ENCODE peak calls at places on chromosomes 1 and 21, in four cellular contexts. L, N, T and F are unnamed samples.

GRCh38 chr1:31783846-31784245 is 19.7 kb upstream of the ADGRB2 start:
- DNase-seq in L (no peak), T (no peak), N (no peak), F (no peak)

GRCh38 chr21:45120975-45121374 is 46.6 kb downstream of the ADARB1 start:
- DNase-seq in N (no peak), L (no peak), T (no peak), F (no peak)

GRCh38 chr21:46431884-46432488 is 26.7 kb upstream of the DIP2A start:
- DNase-seq in T (no peak), L (no peak), N (no peak), F (no peak)

GRCh38 chr1:231800071-231800470 is 173.5 kb downstream of the DISC1 start:
- DNase-seq in L (no peak), N (no peak), T (no peak), F (no peak)

GRCh38 chr1:206709772-206710456 is 25.2 kb downstream of the MAPKAPK2 start:
- DNase-seq in L (no peak), N (no peak), T (no peak), F (no peak)

GRCh38 chr1:57188169-57188568 is 222.4 kb upstream of the C8B start:
- DNase-seq in N (no peak), T (no peak), L (no peak), F (no peak)

GRCh38 chr1:156689035-156689959 is 12.1 kb upstream of the NES start:
- DNase-seq in N (peak; percentile 71), L (peak; percentile 60), T (peak; percentile 89), F (peak; percentile 85)

GRCh38 chr1:21299007-21299406 is 8.7 kb upstream of the ECE1 start:
- DNase-seq in T (no peak), N (no peak), L (no peak), F (no peak)

GRCh38 chr1:155192346-155193274 is 15.1 kb downstream of the THBS3 start:
- DNase-seq in L (no peak), N (peak; percentile 47), T (no peak), F (peak; percentile 55)

GRCh38 chr1:212179394-212180076 is 105.7 kb upstream of the PPP2R5A start:
- DNase-seq in T (no peak), L (no peak), N (no peak), F (no peak)

GRCh38 chr21:33993286-33994231 is 78.0 kb upstream of the ATP5PO start:
- DNase-seq in N (no peak), L (no peak), T (no peak), F (no peak)

GRCh38 chr1:45566722-45567121 is 16.1 kb downstream of the AKR1A1 start:
- DNase-seq in L (no peak), N (peak; percentile 70), T (peak; percentile 28), F (no peak)